ENCODE peak calls at places on chromosomes 12 and 14, in seven cellular contexts. B is A673, P is aorta, F is WERI-Rb-1, H is K562, W is cardiac muscle cell, O is lung. X is an unnamed sample.

GRCh38 chr14:93045965-93046695 is 69.6 kb downstream of the ITPK1 start:
- DNase-seq in B (no peak), W (peak), P (no peak), H (peak), F (no peak), O (no peak), X (no peak)

GRCh38 chr12:108196319-108196718 is 67.2 kb downstream of the WSCD2 start:
- DNase-seq in W (no peak), B (no peak), O (no peak), F (no peak), H (no peak), P (no peak), X (no peak)

GRCh38 chr12:2598001-2598400 is 196.8 kb upstream of the FKBP4 start:
- DNase-seq in B (no peak), P (no peak), O (no peak), F (no peak), H (no peak), W (no peak), X (no peak)

GRCh38 chr12:22408605-22409004 is 74.1 kb upstream of the ST8SIA1 start:
- DNase-seq in O (peak), B (no peak), H (no peak), P (no peak), W (no peak), F (no peak), X (no peak)

GRCh38 chr14:86532219-86532618 is 1002.3 kb downstream of the FLRT2 start:
- DNase-seq in O (no peak), W (no peak), H (no peak), F (no peak), P (no peak), B (no peak), X (no peak)

GRCh38 chr12:81078469-81079196 is 754 bp downstream of the ACSS3 start:
- DNase-seq in W (peak), H (no peak), O (peak), P (no peak), B (peak), F (no peak), X (peak)

GRCh38 chr12:2332947-2333346 is 280.2 kb downstream of the CACNA1C start:
- DNase-seq in B (no peak), P (peak), F (no peak), H (no peak), W (no peak), O (no peak), X (no peak)

GRCh38 chr12:78802593-78802992 is 62.0 kb upstream of the SYT1 start:
- DNase-seq in H (no peak), F (peak), P (no peak), B (peak), O (no peak), W (no peak), X (no peak)

GRCh38 chr12:122825773-122826724 is 9.2 kb upstream of the HIP1R start:
- DNase-seq in F (no peak), O (no peak), H (peak), P (peak), W (peak), B (peak), X (no peak)

GRCh38 chr14:50228313-50228712 is 3.1 kb downstream of the SOS2 start:
- DNase-seq in B (no peak), P (no peak), W (no peak), F (no peak), H (no peak), O (no peak), X (no peak)

GRCh38 chr12:12508612-12509011 is 54.1 kb downstream of the DUSP16 start:
- DNase-seq in H (no peak), O (no peak), W (no peak), B (no peak), F (no peak), P (no peak), X (no peak)

GRCh38 chr14:52131640-52132320 is 62.9 kb upstream of the NID2 start:
- DNase-seq in F (peak), B (peak), P (peak), H (peak), O (peak), W (peak), X (peak)

GRCh38 chr14:67911506-67911905 is 91.9 kb downstream of the RAD51B start:
- DNase-seq in P (no peak), H (no peak), B (no peak), O (no peak), F (no peak), W (no peak), X (no peak)
- H3K27ac ChIP-seq in P (no peak), H (no peak), B (no peak), O (no peak), F (no peak), W (no peak), X (no peak)

DNA sequence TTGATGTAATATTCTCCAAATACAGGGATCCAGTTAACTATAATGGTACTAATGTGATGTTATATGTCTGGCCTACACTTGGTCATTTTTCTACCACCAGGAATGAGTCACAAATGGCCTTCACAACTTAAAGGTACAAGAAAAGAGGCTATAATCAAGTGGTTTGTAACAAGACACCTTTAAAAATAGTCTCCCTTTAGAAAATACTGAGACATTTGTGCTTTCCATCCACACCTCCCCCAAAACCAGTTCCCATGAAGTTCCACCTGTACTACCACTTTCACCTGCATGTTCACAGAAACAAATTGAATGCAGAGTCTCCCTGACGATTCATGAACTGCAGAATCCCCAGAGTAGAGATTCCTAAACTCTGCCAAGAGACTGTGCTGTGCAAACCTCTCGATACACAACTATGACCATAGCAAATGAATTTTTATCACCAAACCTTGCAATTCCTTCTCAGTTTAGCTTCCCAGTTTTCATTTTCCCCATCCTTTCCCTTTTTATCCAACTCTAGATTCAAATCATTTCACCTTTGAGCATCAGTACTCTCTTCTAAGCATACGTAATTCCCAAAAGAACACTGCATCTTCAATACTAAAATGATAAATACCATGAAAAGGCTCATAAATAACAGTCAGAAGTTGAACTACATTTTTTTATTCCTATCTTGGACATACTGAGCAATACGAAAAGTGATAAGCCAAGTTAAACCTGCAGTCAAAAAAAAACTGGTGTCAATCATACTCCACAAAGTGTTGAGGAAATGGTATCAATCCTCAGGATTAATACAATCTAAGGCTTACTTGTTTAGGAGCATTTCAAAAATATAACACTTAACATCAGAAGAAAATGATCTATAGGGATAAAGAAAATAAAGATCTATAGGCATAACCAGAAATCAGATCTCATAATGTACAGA is 5.8 kb downstream of the BTG1 start:
- DNase-seq in F (no peak), B (no peak), W (no peak), O (no peak), P (no peak), H (no peak), X (no peak)
- H3K27ac ChIP-seq in F (no peak), B (no peak), W (peak), O (peak), P (no peak), H (no peak), X (no peak)

GRCh38 chr12:76006028-76006916 is 25.3 kb downstream of the PHLDA1 start:
- DNase-seq in H (no peak), P (no peak), B (no peak), W (no peak), O (no peak), F (peak), X (no peak)
- H3K27ac ChIP-seq in H (no peak), P (no peak), B (no peak), W (no peak), O (no peak), F (peak), X (no peak)

DNA sequence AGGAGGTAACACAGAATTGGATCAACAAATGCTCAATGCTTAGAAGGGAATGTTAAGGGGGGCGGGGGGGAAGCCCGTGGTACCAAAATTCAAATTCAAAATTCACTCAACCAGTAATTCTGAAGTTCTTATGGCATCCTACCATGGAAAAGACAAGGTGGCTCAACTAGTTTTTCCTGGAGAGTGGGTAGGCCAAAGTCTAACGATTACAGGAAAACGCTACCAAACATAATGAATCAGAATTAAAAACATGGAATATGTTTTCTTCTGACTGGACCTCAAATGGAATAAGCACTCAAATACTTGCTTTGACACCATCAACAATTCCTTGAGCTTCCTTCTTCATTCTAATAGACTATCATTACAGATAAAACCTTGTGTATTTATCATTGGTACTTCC is 2.3 kb downstream of the NACA start:
- DNase-seq in P (no peak), B (no peak), F (no peak), O (no peak), H (no peak), W (no peak), X (no peak)
- H3K27ac ChIP-seq in P (no peak), B (peak), F (no peak), O (no peak), H (peak), W (peak), X (no peak)

GRCh38 chr14:72723741-72724530 is 170.0 kb downstream of the DPF3 start:
- DNase-seq in F (no peak), H (no peak), O (no peak), B (no peak), P (no peak), W (no peak), X (peak)
- H3K27ac ChIP-seq in F (no peak), H (no peak), O (no peak), B (no peak), P (peak), W (no peak), X (peak)

X was measured in testis.